ENCODE peak calls at places on chromosomes 5 and 9, in six cellular contexts. B, I, H, F, Z and L are unnamed samples.

GRCh38 chr5:101362067-101362466 is 459.0 kb upstream of the ST8SIA4 start:
- DNase-seq in B (no peak), H (no peak), I (no peak), F (no peak), Z (no peak), L (no peak)

GRCh38 chr5:135443329-135443960 is 3.7 kb downstream of the DCANP1 start:
- DNase-seq in Z (no peak), B (no peak), H (no peak), I (no peak), F (no peak), L (no peak)

GRCh38 chr5:97499605-97500004 is 316.6 kb upstream of the RIOK2 start:
- DNase-seq in I (peak), Z (no peak), H (no peak), B (no peak), F (no peak), L (no peak)

GRCh38 chr9:15834541-15834940 is 281.7 kb downstream of the CCDC171 start:
- DNase-seq in H (no peak), Z (no peak), B (no peak), F (no peak), I (no peak), L (no peak)

GRCh38 chr5:72951850-72952468 is 3.9 kb upstream of the FCHO2 start:
- DNase-seq in B (no peak), H (no peak), F (no peak), I (no peak), Z (peak), L (no peak)

GRCh38 chr9:22452415-22453010 is 5.9 kb downstream of the DMRTA1 start:
- DNase-seq in Z (peak), B (peak), I (peak), F (no peak), H (peak), L (peak)

GRCh38 chr9:34145165-34145564 is 18.7 kb upstream of the DCAF12 start:
- DNase-seq in F (no peak), B (no peak), Z (no peak), H (no peak), I (no peak), L (no peak)

GRCh38 chr5:84383816-84384603 is 670 bp downstream of the EDIL3 start:
- DNase-seq in Z (no peak), H (no peak), B (no peak), F (no peak), I (peak), L (no peak)

GRCh38 chr9:96140401-96141180 is 161.4 kb downstream of the HSD17B3 start:
- DNase-seq in F (no peak), H (no peak), Z (no peak), B (no peak), I (peak), L (no peak)

GRCh38 chr5:65766159-65766558 is 44.2 kb downstream of the NLN start:
- DNase-seq in F (no peak), B (no peak), Z (no peak), I (no peak), H (no peak), L (no peak)

GRCh38 chr9:27967236-27967635 is 394.0 kb upstream of the C9orf72 start:
- DNase-seq in H (no peak), Z (no peak), B (no peak), F (no peak), I (no peak), L (no peak)

GRCh38 chr5:69454460-69455249 is 37.9 kb upstream of the OCLN start:
- DNase-seq in I (no peak), Z (no peak), H (no peak), F (no peak), B (no peak), L (no peak)

GRCh38 chr9:118459832-118460425 is 755.7 kb downstream of the TLR4 start:
- DNase-seq in F (no peak), H (no peak), Z (no peak), I (no peak), B (no peak), L (no peak)

GRCh38 chr5:135107101-135107500 is 73.1 kb upstream of the PITX1 start:
- DNase-seq in H (no peak), B (no peak), I (no peak), Z (no peak), F (no peak), L (no peak)

GRCh38 chr5:52801329-52801728 is 13.6 kb downstream of the ITGA1 start:
- DNase-seq in F (no peak), H (no peak), B (no peak), Z (no peak), I (no peak), L (no peak)